ENCODE peak calls at places on chromosome 17, in six cellular contexts. One of them, this sample, is unnamed.

GRCh38 chr17:82520041-82520910 is 744 bp downstream of the FOXK2 start:
- DNase-seq in HTR-8/SVneo: no peak
- DNase-seq in D341Med: peak; percentile 82
- DNase-seq in fibroblast of mammary gland: no peak
- DNase-seq in ascending aorta: no peak
- DNase-seq in GM20000: peak; percentile 73
- DNase-seq in this sample: no peak

GRCh38 chr17:8563024-8563776 is 67.3 kb downstream of the MYH10 start:
- DNase-seq in HTR-8/SVneo: no peak
- DNase-seq in fibroblast of mammary gland: no peak
- DNase-seq in GM20000: no peak
- DNase-seq in D341Med: peak; percentile 51
- DNase-seq in ascending aorta: no peak
- DNase-seq in this sample: no peak

GRCh38 chr17:38691154-38691553 is 13.9 kb upstream of the MLLT6 start:
- DNase-seq in GM20000: no peak
- DNase-seq in D341Med: no peak
- DNase-seq in ascending aorta: no peak
- DNase-seq in fibroblast of mammary gland: no peak
- DNase-seq in HTR-8/SVneo: no peak
- DNase-seq in this sample: no peak

GRCh38 chr17:41865596-41865893 is 322 bp upstream of the KLHL11 start:
- DNase-seq in GM20000: no peak
- DNase-seq in ascending aorta: no peak
- DNase-seq in HTR-8/SVneo: no peak
- DNase-seq in D341Med: no peak
- DNase-seq in fibroblast of mammary gland: no peak
- DNase-seq in this sample: no peak

GRCh38 chr17:68433211-68433610 is 24.1 kb downstream of the WIPI1 start:
- DNase-seq in ascending aorta: no peak
- DNase-seq in D341Med: no peak
- DNase-seq in HTR-8/SVneo: no peak
- DNase-seq in GM20000: no peak
- DNase-seq in fibroblast of mammary gland: no peak
- DNase-seq in this sample: no peak

GRCh38 chr17:77867308-77867781 is 91.2 kb upstream of the TNRC6C start:
- DNase-seq in HTR-8/SVneo: no peak
- DNase-seq in fibroblast of mammary gland: no peak
- DNase-seq in ascending aorta: no peak
- DNase-seq in GM20000: peak; percentile 79
- DNase-seq in D341Med: no peak
- DNase-seq in this sample: no peak

GRCh38 chr17:933168-934083 is 46.1 kb downstream of the NXN start:
- DNase-seq in HTR-8/SVneo: peak; percentile 91
- DNase-seq in fibroblast of mammary gland: peak; percentile 84
- DNase-seq in GM20000: no peak
- DNase-seq in ascending aorta: no peak
- DNase-seq in D341Med: no peak
- DNase-seq in this sample: peak; percentile 80

GRCh38 chr17:33968350-33969044 is 286.6 kb upstream of the CCL2 start:
- DNase-seq in ascending aorta: no peak
- DNase-seq in D341Med: peak; percentile 73
- DNase-seq in GM20000: peak; percentile 29
- DNase-seq in fibroblast of mammary gland: no peak
- DNase-seq in HTR-8/SVneo: no peak
- DNase-seq in this sample: no peak

GRCh38 chr17:82930043-82930923 is 90.5 kb upstream of the ZNF750 start:
- DNase-seq in GM20000: no peak
- DNase-seq in D341Med: no peak
- DNase-seq in ascending aorta: no peak
- DNase-seq in fibroblast of mammary gland: no peak
- DNase-seq in HTR-8/SVneo: no peak
- DNase-seq in this sample: no peak

GRCh38 chr17:17403899-17404576 is 72.8 kb upstream of the MED9 start:
- DNase-seq in D341Med: peak; percentile 58
- DNase-seq in ascending aorta: no peak
- DNase-seq in GM20000: no peak
- DNase-seq in fibroblast of mammary gland: no peak
- DNase-seq in HTR-8/SVneo: no peak
- DNase-seq in this sample: no peak

GRCh38 chr17:10198509-10199249 is at the start of gene GAS7:
- DNase-seq in fibroblast of mammary gland: no peak
- DNase-seq in HTR-8/SVneo: peak; percentile 68
- DNase-seq in GM20000: peak; percentile 86
- DNase-seq in D341Med: peak; percentile 46
- DNase-seq in ascending aorta: no peak
- DNase-seq in this sample: no peak